ENCODE peak calls at places on chromosome 13, in nine cellular contexts. D is hepatocyte, A is neural progenitor cell, Y is GM23338, G is PC-3, L is SK-N-SH, C is MM.1S, V is HCT116, Z is GM23248. Q is an unnamed sample.

GRCh38 chr13:30403491-30403890 is 18.8 kb upstream of the UBE2L5 start:
- DNase-seq in Y (no peak), A (no peak), C (no peak), G (no peak), Z (no peak), L (no peak), V (no peak), D (no peak), Q (no peak)

GRCh38 chr13:113948034-113948742 is 25.7 kb downstream of the C13orf46 start:
- DNase-seq in C (no peak), Y (no peak), D (no peak), A (no peak), G (no peak), L (no peak), Z (peak), V (no peak), Q (peak)

GRCh38 chr13:64810701-64811258 is 2419.4 kb downstream of the PCDH9 start:
- DNase-seq in V (no peak), Z (peak), C (no peak), Y (no peak), G (peak), A (no peak), D (no peak), L (no peak), Q (no peak)

GRCh38 chr13:29679357-29680050 is 84.0 kb upstream of the SLC7A1 start:
- DNase-seq in G (no peak), L (peak), D (no peak), Z (no peak), A (no peak), V (no peak), C (no peak), Y (no peak), Q (no peak)

GRCh38 chr13:113090415-113090770 is 15.2 kb upstream of the F7 start:
- DNase-seq in Z (no peak), L (no peak), G (no peak), A (no peak), Y (peak), C (no peak), D (no peak), V (no peak), Q (no peak)

GRCh38 chr13:45434556-45435371 is 16.6 kb upstream of the SLC25A30 start:
- DNase-seq in G (no peak), C (no peak), A (no peak), D (peak), L (no peak), Z (no peak), Y (no peak), V (no peak), Q (no peak)

GRCh38 chr13:75511226-75511625 is 26.4 kb downstream of the COMMD6 start:
- DNase-seq in Z (no peak), Y (no peak), D (no peak), G (no peak), V (no peak), C (no peak), L (no peak), A (no peak), Q (no peak)

GRCh38 chr13:32252812-32253440 is 62.2 kb downstream of the ZAR1L start:
- DNase-seq in C (no peak), A (no peak), Y (no peak), G (no peak), L (no peak), D (no peak), V (no peak), Z (no peak), Q (no peak)

GRCh38 chr13:45036206-45036605 is 46.9 kb downstream of the GPALPP1 start:
- DNase-seq in A (no peak), D (no peak), G (no peak), L (no peak), C (no peak), Y (peak), V (no peak), Z (no peak), Q (no peak)

GRCh38 chr13:45393941-45394570 is 24.1 kb downstream of the SLC25A30 start:
- DNase-seq in G (peak), C (peak), V (peak), D (peak), Z (peak), L (peak), A (peak), Y (peak), Q (peak)

GRCh38 chr13:33784738-33785137 is 33.2 kb upstream of the RFC3 start:
- DNase-seq in Z (no peak), D (no peak), V (no peak), G (no peak), Y (no peak), L (no peak), A (no peak), C (no peak), Q (no peak)

GRCh38 chr13:28373803-28374202 is 121.1 kb downstream of the FLT1 start:
- DNase-seq in Z (no peak), G (no peak), V (no peak), C (no peak), Y (no peak), L (no peak), A (no peak), D (no peak), Q (no peak)

GRCh38 chr13:50417597-50417996 is 402.4 kb downstream of the KCNRG start:
- DNase-seq in D (no peak), Z (no peak), A (no peak), L (no peak), V (no peak), G (no peak), C (no peak), Y (no peak), Q (no peak)

GRCh38 chr13:113843864-113844556 is 19.9 kb downstream of the GAS6 start:
- DNase-seq in L (no peak), V (no peak), C (no peak), D (no peak), Y (peak), Z (no peak), G (no peak), A (no peak), Q (no peak)

GRCh38 chr13:30895773-30896172 is 10.3 kb upstream of the MEDAG start:
- DNase-seq in V (no peak), L (no peak), Y (peak), Z (peak), G (no peak), A (peak), C (no peak), D (peak), Q (no peak)

GRCh38 chr13:113625965-113626661 is 31.9 kb downstream of the ATP4B start:
- DNase-seq in Z (peak), C (no peak), G (no peak), D (no peak), L (no peak), A (no peak), Y (no peak), V (no peak), Q (no peak)

GRCh38 chr13:53189162-53189561 is 160.5 kb downstream of the OLFM4 start:
- DNase-seq in C (no peak), Y (peak), A (no peak), D (no peak), L (no peak), V (no peak), G (no peak), Z (no peak), Q (no peak)

GRCh38 chr13:30111810-30112209 is 195.5 kb downstream of the KATNAL1 start:
- DNase-seq in C (no peak), V (no peak), D (no peak), G (no peak), A (no peak), Z (peak), L (no peak), Y (peak), Q (peak)

GRCh38 chr13:87234981-87235380 is 436.2 kb upstream of the SLITRK5 start:
- DNase-seq in D (no peak), C (peak), Y (no peak), Z (peak), V (no peak), G (peak), L (no peak), A (no peak), Q (no peak)

GRCh38 chr13:98541211-98541610 is 35.7 kb downstream of the STK24 start:
- DNase-seq in Z (peak), L (peak), G (no peak), C (no peak), A (no peak), D (no peak), Y (no peak), V (no peak), Q (no peak)

GRCh38 chr13:87999141-87999765 is 328.1 kb downstream of the SLITRK5 start:
- DNase-seq in G (peak), V (no peak), Y (no peak), Z (peak), C (no peak), L (no peak), A (no peak), D (no peak), Q (no peak)

DNA sequence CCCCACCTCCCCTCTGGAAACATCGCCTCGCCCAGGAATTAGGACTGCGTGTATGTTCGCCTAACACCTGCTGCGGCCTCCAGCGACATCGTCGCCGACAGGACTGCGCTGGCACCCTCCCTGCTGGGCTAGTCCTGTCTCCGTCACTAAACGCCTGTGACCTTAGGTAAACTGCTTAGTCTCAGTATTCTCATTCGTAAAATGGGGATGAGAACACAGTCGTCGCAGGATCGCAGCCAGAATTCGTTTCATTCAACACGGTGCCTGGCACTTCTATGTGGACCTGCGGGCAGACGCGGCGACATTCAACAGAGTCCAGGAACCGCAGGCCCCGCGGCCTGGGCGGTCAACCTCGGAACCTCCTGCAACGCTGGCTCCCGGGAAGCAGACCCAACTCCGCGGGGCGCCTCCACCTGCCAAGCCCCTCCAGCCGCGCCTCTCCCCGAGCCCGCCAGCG is 485 bp downstream of the CRYL1 start:
- DNase-seq in A (peak), C (peak), Y (peak), Z (peak), D (peak), V (no peak), L (no peak), G (peak), Q (no peak)
- TF ChIP-seq EZH2phosphoT487 in A (no peak), C (no peak), Y (no peak), Z (no peak), D (no peak), V (no peak), L (no peak), G (no peak), Q (no peak)

GRCh38 chr13:77966671-77967070 is 48.0 kb upstream of the EDNRB start:
- DNase-seq in Y (no peak), L (no peak), C (no peak), G (no peak), Z (no peak), A (no peak), D (no peak), V (no peak), Q (no peak)

GRCh38 chr13:77969299-77969698 is 50.7 kb upstream of the EDNRB start:
- DNase-seq in D (no peak), Y (no peak), G (no peak), Z (no peak), A (no peak), L (no peak), C (no peak), V (no peak), Q (no peak)
- H2AFZ ChIP-seq in D (no peak), Y (peak), G (no peak), Z (no peak), A (no peak), L (no peak), C (no peak), V (no peak), Q (no peak)

DNA sequence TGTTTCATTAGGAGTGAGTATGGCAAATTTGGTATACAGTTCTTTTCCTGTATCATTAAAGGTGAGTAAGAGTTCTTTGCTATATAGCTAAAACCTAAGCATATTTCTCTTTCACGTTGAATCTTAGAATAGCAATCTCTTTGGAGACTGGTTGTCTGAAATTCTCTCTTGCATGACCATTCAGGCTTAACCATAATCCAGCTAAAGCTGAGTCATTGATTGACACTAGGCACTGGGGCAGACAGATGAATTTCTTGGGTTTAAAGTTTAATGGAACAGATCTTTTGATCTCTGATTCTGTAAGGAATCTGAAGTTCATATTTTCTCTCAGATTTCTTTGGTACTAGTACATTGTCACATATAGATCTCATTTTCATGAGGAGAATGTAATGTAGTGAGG is 397.4 kb upstream of the MIR17HG start:
- DNase-seq in L (no peak), V (no peak), D (peak), A (no peak), Y (no peak), C (no peak), Z (no peak), G (peak), Q (no peak)
- TF ChIP-seq EZH2phosphoT487 in L (no peak), V (no peak), D (no peak), A (no peak), Y (no peak), C (no peak), Z (no peak), G (no peak), Q (no peak)

GRCh38 chr13:37348916-37349653 is 243.6 kb upstream of the CSNK1A1L start:
- DNase-seq in D (no peak), A (no peak), L (no peak), Z (no peak), V (no peak), C (no peak), Y (no peak), G (no peak), Q (no peak)
- H2AFZ ChIP-seq in D (no peak), A (no peak), L (no peak), Z (no peak), V (no peak), C (no peak), Y (no peak), G (no peak), Q (no peak)

GRCh38 chr13:35549481-35549880 is 73.0 kb upstream of the MAB21L1 start:
- DNase-seq in Z (peak), D (no peak), L (no peak), Y (no peak), V (no peak), A (no peak), C (no peak), G (peak), Q (no peak)
- TF ChIP-seq EZH2phosphoT487 in Z (no peak), D (no peak), L (no peak), Y (no peak), V (no peak), A (no peak), C (no peak), G (no peak), Q (no peak)

GRCh38 chr13:67353891-67354459 is 123.8 kb upstream of the PCDH9 start:
- DNase-seq in A (no peak), Z (no peak), L (no peak), C (no peak), V (no peak), D (no peak), G (no peak), Y (no peak), Q (no peak)
- H2AFZ ChIP-seq in A (no peak), Z (no peak), L (peak), C (peak), V (no peak), D (peak), G (peak), Y (peak), Q (no peak)

GRCh38 chr13:41054212-41054877 is 7.0 kb upstream of the WBP4 start:
- DNase-seq in Y (peak), G (peak), L (peak), D (peak), V (no peak), C (peak), Z (peak), A (peak), Q (peak)

GRCh38 chr13:41056996-41057711 is 4.2 kb upstream of the WBP4 start:
- DNase-seq in Z (no peak), G (no peak), C (no peak), D (no peak), L (no peak), Y (no peak), A (no peak), V (no peak), Q (no peak)

GRCh38 chr13:41058229-41059070 is 2.9 kb upstream of the WBP4 start:
- DNase-seq in L (no peak), Z (no peak), C (no peak), V (no peak), G (no peak), Y (no peak), D (no peak), A (no peak), Q (no peak)

GRCh38 chr13:41054919-41055619 is 6.2 kb upstream of the WBP4 start:
- DNase-seq in A (peak), G (no peak), Y (peak), V (no peak), Z (peak), C (no peak), L (peak), D (peak), Q (peak)

DNA sequence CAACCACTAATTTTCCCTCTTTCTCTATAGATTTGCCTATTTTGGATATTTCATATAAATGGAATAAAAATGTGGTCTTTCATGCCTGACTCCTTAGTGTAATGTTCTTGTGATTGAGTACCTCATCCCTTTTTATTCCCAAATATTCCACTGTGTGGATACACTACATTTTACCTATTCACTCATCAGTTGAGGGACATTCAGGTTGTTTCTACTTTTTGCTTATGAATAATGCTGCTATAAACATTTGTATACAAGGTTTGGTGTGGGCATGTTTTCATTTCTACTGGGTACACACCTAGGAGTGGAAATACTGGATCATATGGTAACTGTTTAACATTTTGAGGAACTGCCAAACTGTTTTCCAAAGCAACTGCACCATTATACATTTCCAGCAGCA is 5.1 kb upstream of the WBP4 start:
- DNase-seq in Y (no peak), L (no peak), D (no peak), V (no peak), Z (no peak), G (no peak), C (no peak), A (no peak), Q (no peak)
- TF ChIP-seq EZH2phosphoT487 in Y (no peak), L (no peak), D (no peak), V (no peak), Z (no peak), G (no peak), C (no peak), A (no peak), Q (no peak)

DNA sequence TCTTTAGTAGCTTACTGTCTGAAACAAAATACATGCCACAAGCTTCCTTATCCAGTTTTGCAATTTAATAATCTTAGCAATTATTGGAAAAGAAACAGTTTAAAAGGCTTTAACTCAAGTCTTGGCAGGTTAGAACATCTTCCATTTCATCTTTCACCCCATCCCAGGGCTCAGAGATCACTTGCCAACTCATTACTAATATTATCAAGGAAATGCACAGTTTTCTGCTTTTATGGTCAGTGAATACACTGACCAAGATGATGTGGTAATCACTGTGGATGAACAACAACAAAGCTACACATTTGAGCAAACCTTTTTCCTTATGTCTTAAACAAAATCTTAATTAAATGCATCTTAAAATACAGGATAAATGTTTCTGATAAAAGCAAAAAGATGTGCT is 48.0 kb upstream of the ITM2B start:
- DNase-seq in L (no peak), Z (peak), Y (no peak), C (no peak), A (no peak), D (no peak), V (no peak), G (no peak), Q (no peak)
- H2AFZ ChIP-seq in L (no peak), Z (peak), Y (peak), C (no peak), A (no peak), D (no peak), V (no peak), G (no peak), Q (peak)

GRCh38 chr13:51999525-51999924 is 11.7 kb downstream of the ATP7B start:
- DNase-seq in G (peak), D (no peak), C (no peak), A (no peak), Y (no peak), Z (peak), L (no peak), V (no peak), Q (no peak)
- TF ChIP-seq EZH2phosphoT487 in G (no peak), D (no peak), C (no peak), A (no peak), Y (no peak), Z (no peak), L (no peak), V (no peak), Q (no peak)

Q was measured in OCI-LY7.